ENCODE peak calls at places on chromosomes 11 and 22, in ten cellular contexts. One of them, this sample, is unnamed.
A peak's percentile ranks its signal among the peaks of the same experiment; 100 is the strongest.

GRCh38 chr11:76629853-76630599 is 40.5 kb downstream of the LRRC32 start:
- DNase-seq in Peyer's patch: peak; percentile 57
- DNase-seq in mesothelial cell of epicardium: no peak
- DNase-seq in stomach: peak; percentile 40
- DNase-seq in HFF-Myc: peak; percentile 31
- DNase-seq in astrocyte of the cerebellum: no peak
- DNase-seq in activated CD8-positive, alpha-beta T cell treated with anti-CD3 and anti-CD28 coated beads for 36 hours: peak; percentile 35
- DNase-seq in A549: no peak
- DNase-seq in OCI-LY7: no peak
- DNase-seq in nephron progenitor cell: no peak
- DNase-seq in this sample: no peak

GRCh38 chr22:50625568-50626313 is 2.2 kb downstream of the ARSA start:
- DNase-seq in mesothelial cell of epicardium: no peak
- DNase-seq in HFF-Myc: no peak
- DNase-seq in stomach: peak; percentile 21
- DNase-seq in nephron progenitor cell: no peak
- DNase-seq in A549: peak; percentile 29
- DNase-seq in Peyer's patch: peak; percentile 49
- DNase-seq in astrocyte of the cerebellum: no peak
- DNase-seq in OCI-LY7: no peak
- DNase-seq in activated CD8-positive, alpha-beta T cell treated with anti-CD3 and anti-CD28 coated beads for 36 hours: no peak
- DNase-seq in this sample: no peak

GRCh38 chr11:48088682-48089050 is 108.3 kb downstream of the PTPRJ start:
- DNase-seq in HFF-Myc: no peak
- DNase-seq in Peyer's patch: no peak
- DNase-seq in activated CD8-positive, alpha-beta T cell treated with anti-CD3 and anti-CD28 coated beads for 36 hours: no peak
- DNase-seq in astrocyte of the cerebellum: peak; percentile 77
- DNase-seq in mesothelial cell of epicardium: no peak
- DNase-seq in nephron progenitor cell: no peak
- DNase-seq in A549: no peak
- DNase-seq in OCI-LY7: no peak
- DNase-seq in stomach: no peak
- DNase-seq in this sample: no peak

GRCh38 chr22:41969110-41969646 is at the start of gene SEPTIN3:
- DNase-seq in nephron progenitor cell: no peak
- DNase-seq in OCI-LY7: no peak
- DNase-seq in stomach: no peak
- DNase-seq in mesothelial cell of epicardium: no peak
- DNase-seq in Peyer's patch: no peak
- DNase-seq in A549: no peak
- DNase-seq in HFF-Myc: no peak
- DNase-seq in astrocyte of the cerebellum: no peak
- DNase-seq in activated CD8-positive, alpha-beta T cell treated with anti-CD3 and anti-CD28 coated beads for 36 hours: no peak
- DNase-seq in this sample: no peak

GRCh38 chr22:30743257-30744020 is 48.8 kb downstream of the OSBP2 start:
- DNase-seq in stomach: no peak
- DNase-seq in mesothelial cell of epicardium: no peak
- DNase-seq in Peyer's patch: no peak
- DNase-seq in nephron progenitor cell: no peak
- DNase-seq in astrocyte of the cerebellum: no peak
- DNase-seq in activated CD8-positive, alpha-beta T cell treated with anti-CD3 and anti-CD28 coated beads for 36 hours: peak; percentile 37
- DNase-seq in HFF-Myc: no peak
- DNase-seq in A549: no peak
- DNase-seq in OCI-LY7: no peak
- DNase-seq in this sample: no peak

GRCh38 chr11:90364527-90364926 is 141.7 kb upstream of the CHORDC1 start:
- DNase-seq in OCI-LY7: no peak
- DNase-seq in astrocyte of the cerebellum: no peak
- DNase-seq in stomach: no peak
- DNase-seq in nephron progenitor cell: no peak
- DNase-seq in A549: no peak
- DNase-seq in Peyer's patch: no peak
- DNase-seq in HFF-Myc: no peak
- DNase-seq in mesothelial cell of epicardium: no peak
- DNase-seq in activated CD8-positive, alpha-beta T cell treated with anti-CD3 and anti-CD28 coated beads for 36 hours: no peak
- DNase-seq in this sample: no peak

GRCh38 chr11:1228921-1229451 is 6.1 kb downstream of the MUC5B start:
- DNase-seq in HFF-Myc: no peak
- DNase-seq in nephron progenitor cell: peak; percentile 5
- DNase-seq in A549: no peak
- DNase-seq in astrocyte of the cerebellum: no peak
- DNase-seq in OCI-LY7: no peak
- DNase-seq in mesothelial cell of epicardium: no peak
- DNase-seq in activated CD8-positive, alpha-beta T cell treated with anti-CD3 and anti-CD28 coated beads for 36 hours: no peak
- DNase-seq in Peyer's patch: peak; percentile 44
- DNase-seq in stomach: no peak
- DNase-seq in this sample: no peak

GRCh38 chr22:46023558-46023981 is 46.6 kb upstream of the WNT7B start:
- DNase-seq in nephron progenitor cell: no peak
- DNase-seq in stomach: no peak
- DNase-seq in activated CD8-positive, alpha-beta T cell treated with anti-CD3 and anti-CD28 coated beads for 36 hours: no peak
- DNase-seq in mesothelial cell of epicardium: no peak
- DNase-seq in A549: no peak
- DNase-seq in Peyer's patch: peak; percentile 22
- DNase-seq in astrocyte of the cerebellum: no peak
- DNase-seq in HFF-Myc: peak; percentile 81
- DNase-seq in OCI-LY7: no peak
- DNase-seq in this sample: no peak

GRCh38 chr11:110850846-110851245 is 138.6 kb upstream of the ARHGAP20 start:
- DNase-seq in OCI-LY7: no peak
- DNase-seq in nephron progenitor cell: no peak
- DNase-seq in HFF-Myc: no peak
- DNase-seq in A549: no peak
- DNase-seq in mesothelial cell of epicardium: no peak
- DNase-seq in activated CD8-positive, alpha-beta T cell treated with anti-CD3 and anti-CD28 coated beads for 36 hours: no peak
- DNase-seq in stomach: no peak
- DNase-seq in Peyer's patch: no peak
- DNase-seq in astrocyte of the cerebellum: no peak
- DNase-seq in this sample: no peak

GRCh38 chr11:17751558-17751957 is 17.0 kb downstream of the KCNC1 start:
- DNase-seq in OCI-LY7: no peak
- DNase-seq in astrocyte of the cerebellum: no peak
- DNase-seq in Peyer's patch: peak; percentile 21
- DNase-seq in activated CD8-positive, alpha-beta T cell treated with anti-CD3 and anti-CD28 coated beads for 36 hours: no peak
- DNase-seq in A549: no peak
- DNase-seq in mesothelial cell of epicardium: no peak
- DNase-seq in HFF-Myc: no peak
- DNase-seq in stomach: no peak
- DNase-seq in nephron progenitor cell: no peak
- DNase-seq in this sample: no peak

GRCh38 chr22:17972385-17973181 is 51.8 kb downstream of the MICAL3 start:
- DNase-seq in OCI-LY7: no peak
- DNase-seq in nephron progenitor cell: no peak
- DNase-seq in Peyer's patch: no peak
- DNase-seq in A549: peak; percentile 82
- DNase-seq in mesothelial cell of epicardium: no peak
- DNase-seq in astrocyte of the cerebellum: peak; percentile 56
- DNase-seq in activated CD8-positive, alpha-beta T cell treated with anti-CD3 and anti-CD28 coated beads for 36 hours: no peak
- DNase-seq in stomach: no peak
- DNase-seq in HFF-Myc: peak; percentile 45
- DNase-seq in this sample: no peak

GRCh38 chr11:924406-925157 is 1.1 kb upstream of the AP2A2 start:
- DNase-seq in stomach: no peak
- DNase-seq in HFF-Myc: no peak
- DNase-seq in Peyer's patch: no peak
- DNase-seq in OCI-LY7: no peak
- DNase-seq in nephron progenitor cell: no peak
- DNase-seq in astrocyte of the cerebellum: no peak
- DNase-seq in mesothelial cell of epicardium: no peak
- DNase-seq in A549: no peak
- DNase-seq in activated CD8-positive, alpha-beta T cell treated with anti-CD3 and anti-CD28 coated beads for 36 hours: no peak
- DNase-seq in this sample: no peak

GRCh38 chr22:37012262-37012904 is 6.9 kb downstream of the TST start:
- DNase-seq in astrocyte of the cerebellum: no peak
- DNase-seq in A549: no peak
- DNase-seq in HFF-Myc: no peak
- DNase-seq in activated CD8-positive, alpha-beta T cell treated with anti-CD3 and anti-CD28 coated beads for 36 hours: no peak
- DNase-seq in Peyer's patch: peak; percentile 76
- DNase-seq in mesothelial cell of epicardium: no peak
- DNase-seq in stomach: peak; percentile 77
- DNase-seq in nephron progenitor cell: no peak
- DNase-seq in OCI-LY7: no peak
- DNase-seq in this sample: no peak

GRCh38 chr22:31556627-31557203 is 60.4 kb downstream of the SFI1 start:
- DNase-seq in OCI-LY7: peak; percentile 38
- DNase-seq in mesothelial cell of epicardium: no peak
- DNase-seq in Peyer's patch: no peak
- DNase-seq in HFF-Myc: no peak
- DNase-seq in A549: peak; percentile 16
- DNase-seq in stomach: no peak
- DNase-seq in astrocyte of the cerebellum: peak; percentile 18
- DNase-seq in nephron progenitor cell: no peak
- DNase-seq in activated CD8-positive, alpha-beta T cell treated with anti-CD3 and anti-CD28 coated beads for 36 hours: no peak
- DNase-seq in this sample: no peak

GRCh38 chr11:125069796-125070195 is 6.7 kb downstream of the SLC37A2 start:
- DNase-seq in activated CD8-positive, alpha-beta T cell treated with anti-CD3 and anti-CD28 coated beads for 36 hours: no peak
- DNase-seq in nephron progenitor cell: no peak
- DNase-seq in stomach: no peak
- DNase-seq in astrocyte of the cerebellum: no peak
- DNase-seq in Peyer's patch: no peak
- DNase-seq in OCI-LY7: no peak
- DNase-seq in mesothelial cell of epicardium: no peak
- DNase-seq in A549: no peak
- DNase-seq in HFF-Myc: no peak
- DNase-seq in this sample: no peak

GRCh38 chr11:112354364-112354763 is 93.7 kb upstream of the PLET1 start:
- DNase-seq in stomach: no peak
- DNase-seq in mesothelial cell of epicardium: no peak
- DNase-seq in activated CD8-positive, alpha-beta T cell treated with anti-CD3 and anti-CD28 coated beads for 36 hours: no peak
- DNase-seq in HFF-Myc: no peak
- DNase-seq in A549: no peak
- DNase-seq in OCI-LY7: no peak
- DNase-seq in Peyer's patch: no peak
- DNase-seq in astrocyte of the cerebellum: no peak
- DNase-seq in nephron progenitor cell: no peak
- DNase-seq in this sample: no peak

GRCh38 chr11:112357488-112357887 is 96.8 kb upstream of the PLET1 start:
- DNase-seq in stomach: no peak
- DNase-seq in HFF-Myc: no peak
- DNase-seq in Peyer's patch: no peak
- DNase-seq in activated CD8-positive, alpha-beta T cell treated with anti-CD3 and anti-CD28 coated beads for 36 hours: no peak
- DNase-seq in A549: no peak
- DNase-seq in mesothelial cell of epicardium: no peak
- DNase-seq in astrocyte of the cerebellum: no peak
- DNase-seq in nephron progenitor cell: no peak
- DNase-seq in OCI-LY7: no peak
- DNase-seq in this sample: no peak

GRCh38 chr11:112361396-112361795 is 100.7 kb upstream of the PLET1 start:
- DNase-seq in Peyer's patch: no peak
- DNase-seq in nephron progenitor cell: no peak
- DNase-seq in HFF-Myc: no peak
- DNase-seq in stomach: no peak
- DNase-seq in astrocyte of the cerebellum: no peak
- DNase-seq in A549: no peak
- DNase-seq in mesothelial cell of epicardium: no peak
- DNase-seq in OCI-LY7: no peak
- DNase-seq in activated CD8-positive, alpha-beta T cell treated with anti-CD3 and anti-CD28 coated beads for 36 hours: no peak
- DNase-seq in this sample: no peak

GRCh38 chr11:112352907-112353306 is 92.2 kb upstream of the PLET1 start:
- DNase-seq in mesothelial cell of epicardium: no peak
- DNase-seq in Peyer's patch: no peak
- DNase-seq in A549: no peak
- DNase-seq in astrocyte of the cerebellum: no peak
- DNase-seq in OCI-LY7: no peak
- DNase-seq in HFF-Myc: no peak
- DNase-seq in stomach: no peak
- DNase-seq in nephron progenitor cell: no peak
- DNase-seq in activated CD8-positive, alpha-beta T cell treated with anti-CD3 and anti-CD28 coated beads for 36 hours: no peak
- DNase-seq in this sample: no peak

DNA sequence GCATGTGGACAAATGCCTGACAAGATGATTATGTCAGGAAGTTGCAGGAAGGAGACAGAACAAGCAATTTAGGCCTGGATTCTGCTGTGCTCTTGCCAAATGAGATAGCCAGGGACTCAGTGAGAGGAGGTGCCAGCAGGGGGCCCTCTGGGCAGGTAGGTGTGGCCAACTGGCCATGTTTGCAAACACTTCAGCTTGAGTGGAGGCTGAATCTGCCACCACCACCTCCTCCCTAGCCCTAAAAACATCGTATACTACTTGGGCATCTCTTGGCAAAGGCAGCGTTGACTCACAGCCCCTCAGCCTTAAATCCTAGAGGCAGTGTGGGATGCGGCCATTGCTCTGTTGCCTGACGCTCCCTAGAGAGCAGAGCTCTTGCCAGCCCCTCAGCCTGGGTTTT is 95.1 kb upstream of the PLET1 start:
- DNase-seq in nephron progenitor cell: peak; percentile 39
- DNase-seq in A549: peak; percentile 20
- DNase-seq in HFF-Myc: no peak
- DNase-seq in mesothelial cell of epicardium: no peak
- DNase-seq in Peyer's patch: no peak
- DNase-seq in activated CD8-positive, alpha-beta T cell treated with anti-CD3 and anti-CD28 coated beads for 36 hours: peak; percentile 24
- DNase-seq in OCI-LY7: no peak
- DNase-seq in stomach: peak; percentile 31
- DNase-seq in astrocyte of the cerebellum: no peak
- DNase-seq in this sample: no peak
- TF ChIP-seq CTCF in nephron progenitor cell: peak; percentile 31
- TF ChIP-seq CTCF in A549: no peak
- TF ChIP-seq CTCF in HFF-Myc: peak; percentile 56
- TF ChIP-seq CTCF in mesothelial cell of epicardium: no peak
- TF ChIP-seq CTCF in Peyer's patch: no peak
- TF ChIP-seq CTCF in activated CD8-positive, alpha-beta T cell treated with anti-CD3 and anti-CD28 coated beads for 36 hours: no peak
- TF ChIP-seq CTCF in OCI-LY7: peak; percentile 41
- TF ChIP-seq CTCF in stomach: no peak
- TF ChIP-seq CTCF in astrocyte of the cerebellum: no peak
- TF ChIP-seq CTCF in this sample: no peak

GRCh38 chr11:105219269-105219668 is 79.7 kb upstream of the CARD18 start:
- DNase-seq in activated CD8-positive, alpha-beta T cell treated with anti-CD3 and anti-CD28 coated beads for 36 hours: no peak
- DNase-seq in HFF-Myc: no peak
- DNase-seq in Peyer's patch: no peak
- DNase-seq in OCI-LY7: no peak
- DNase-seq in stomach: no peak
- DNase-seq in astrocyte of the cerebellum: no peak
- DNase-seq in nephron progenitor cell: no peak
- DNase-seq in mesothelial cell of epicardium: no peak
- DNase-seq in A549: no peak
- DNase-seq in this sample: no peak
- TF ChIP-seq CTCF in activated CD8-positive, alpha-beta T cell treated with anti-CD3 and anti-CD28 coated beads for 36 hours: no peak
- TF ChIP-seq CTCF in HFF-Myc: no peak
- TF ChIP-seq CTCF in Peyer's patch: no peak
- TF ChIP-seq CTCF in OCI-LY7: peak; percentile 21
- TF ChIP-seq CTCF in stomach: no peak
- TF ChIP-seq CTCF in astrocyte of the cerebellum: no peak
- TF ChIP-seq CTCF in nephron progenitor cell: no peak
- TF ChIP-seq CTCF in mesothelial cell of epicardium: no peak
- TF ChIP-seq CTCF in A549: no peak
- TF ChIP-seq CTCF in this sample: no peak

GRCh38 chr11:11789735-11790369 is 51.9 kb upstream of the USP47 start:
- DNase-seq in HFF-Myc: no peak
- DNase-seq in stomach: no peak
- DNase-seq in activated CD8-positive, alpha-beta T cell treated with anti-CD3 and anti-CD28 coated beads for 36 hours: peak; percentile 36
- DNase-seq in OCI-LY7: peak; percentile 8
- DNase-seq in Peyer's patch: no peak
- DNase-seq in A549: peak; percentile 34
- DNase-seq in astrocyte of the cerebellum: no peak
- DNase-seq in nephron progenitor cell: peak; percentile 20
- DNase-seq in mesothelial cell of epicardium: no peak
- DNase-seq in this sample: no peak
- TF ChIP-seq CTCF in HFF-Myc: peak; percentile 61
- TF ChIP-seq CTCF in stomach: peak; percentile 43
- TF ChIP-seq CTCF in activated CD8-positive, alpha-beta T cell treated with anti-CD3 and anti-CD28 coated beads for 36 hours: peak; percentile 56
- TF ChIP-seq CTCF in OCI-LY7: peak; percentile 68
- TF ChIP-seq CTCF in Peyer's patch: no peak
- TF ChIP-seq CTCF in A549: peak; percentile 82
- TF ChIP-seq CTCF in astrocyte of the cerebellum: peak; percentile 80
- TF ChIP-seq CTCF in nephron progenitor cell: peak; percentile 71
- TF ChIP-seq CTCF in mesothelial cell of epicardium: peak; percentile 78
- TF ChIP-seq CTCF in this sample: no peak

GRCh38 chr22:35575116-35575748 is 34.6 kb downstream of the RASD2 start:
- DNase-seq in activated CD8-positive, alpha-beta T cell treated with anti-CD3 and anti-CD28 coated beads for 36 hours: peak; percentile 34
- DNase-seq in A549: no peak
- DNase-seq in stomach: no peak
- DNase-seq in OCI-LY7: peak; percentile 49
- DNase-seq in mesothelial cell of epicardium: no peak
- DNase-seq in HFF-Myc: no peak
- DNase-seq in astrocyte of the cerebellum: no peak
- DNase-seq in Peyer's patch: no peak
- DNase-seq in nephron progenitor cell: no peak
- DNase-seq in this sample: no peak
- TF ChIP-seq CTCF in activated CD8-positive, alpha-beta T cell treated with anti-CD3 and anti-CD28 coated beads for 36 hours: no peak
- TF ChIP-seq CTCF in A549: no peak
- TF ChIP-seq CTCF in stomach: no peak
- TF ChIP-seq CTCF in OCI-LY7: no peak
- TF ChIP-seq CTCF in mesothelial cell of epicardium: no peak
- TF ChIP-seq CTCF in HFF-Myc: no peak
- TF ChIP-seq CTCF in astrocyte of the cerebellum: no peak
- TF ChIP-seq CTCF in Peyer's patch: no peak
- TF ChIP-seq CTCF in nephron progenitor cell: no peak
- TF ChIP-seq CTCF in this sample: no peak